ENCODE peak calls at places on chromosomes 13 and 19, in seven cellular contexts. One of them, this sample, is unnamed.

GRCh38 chr13:36549771-36550170 is 117.5 kb downstream of the CCNA1 start:
- DNase-seq in progenitor cell of endocrine pancreas: no peak
- DNase-seq in iPS-NIHi11: no peak
- DNase-seq in IMR-90: no peak
- DNase-seq in non-pigmented ciliary epithelial cell: no peak
- DNase-seq in head of caudate nucleus: no peak
- DNase-seq in hypothalamus: no peak
- DNase-seq in this sample: no peak

GRCh38 chr19:55540619-55541018 is 3.7 kb upstream of the SBK2 start:
- DNase-seq in progenitor cell of endocrine pancreas: no peak
- DNase-seq in iPS-NIHi11: peak; percentile 28
- DNase-seq in IMR-90: no peak
- DNase-seq in non-pigmented ciliary epithelial cell: no peak
- DNase-seq in head of caudate nucleus: no peak
- DNase-seq in hypothalamus: no peak
- DNase-seq in this sample: no peak

GRCh38 chr13:23767806-23768205 is 121.4 kb downstream of the MIPEP start:
- DNase-seq in progenitor cell of endocrine pancreas: no peak
- DNase-seq in iPS-NIHi11: no peak
- DNase-seq in IMR-90: no peak
- DNase-seq in non-pigmented ciliary epithelial cell: no peak
- DNase-seq in head of caudate nucleus: no peak
- DNase-seq in hypothalamus: no peak
- DNase-seq in this sample: no peak

GRCh38 chr19:52993342-52994178 is 20.2 kb upstream of the ERVV-1 start:
- DNase-seq in progenitor cell of endocrine pancreas: peak; percentile 89
- DNase-seq in iPS-NIHi11: peak; percentile 86
- DNase-seq in IMR-90: peak; percentile 66
- DNase-seq in non-pigmented ciliary epithelial cell: peak; percentile 43
- DNase-seq in head of caudate nucleus: peak; percentile 70
- DNase-seq in hypothalamus: no peak
- DNase-seq in this sample: peak; percentile 34

GRCh38 chr19:6740589-6741348 is 1.3 kb downstream of the TRIP10 start:
- DNase-seq in progenitor cell of endocrine pancreas: peak; percentile 44
- DNase-seq in iPS-NIHi11: peak; percentile 78
- DNase-seq in IMR-90: peak; percentile 19
- DNase-seq in non-pigmented ciliary epithelial cell: no peak
- DNase-seq in head of caudate nucleus: no peak
- DNase-seq in hypothalamus: no peak
- DNase-seq in this sample: no peak

GRCh38 chr13:18212873-18213272 is 968.8 kb downstream of the TUBA3C start:
- DNase-seq in progenitor cell of endocrine pancreas: no peak
- DNase-seq in iPS-NIHi11: no peak
- DNase-seq in IMR-90: peak; percentile 1
- DNase-seq in non-pigmented ciliary epithelial cell: no peak
- DNase-seq in head of caudate nucleus: no peak
- DNase-seq in hypothalamus: no peak
- DNase-seq in this sample: no peak

GRCh38 chr19:2616741-2617392 is 85.6 kb downstream of the GNG7 start:
- DNase-seq in progenitor cell of endocrine pancreas: no peak
- DNase-seq in iPS-NIHi11: no peak
- DNase-seq in IMR-90: no peak
- DNase-seq in non-pigmented ciliary epithelial cell: no peak
- DNase-seq in head of caudate nucleus: no peak
- DNase-seq in hypothalamus: no peak
- DNase-seq in this sample: no peak

GRCh38 chr13:32443111-32443510 is 15.2 kb upstream of the N4BP2L1 start:
- DNase-seq in progenitor cell of endocrine pancreas: no peak
- DNase-seq in iPS-NIHi11: no peak
- DNase-seq in IMR-90: peak; percentile 23
- DNase-seq in non-pigmented ciliary epithelial cell: no peak
- DNase-seq in head of caudate nucleus: no peak
- DNase-seq in hypothalamus: no peak
- DNase-seq in this sample: peak; percentile 18

GRCh38 chr19:30070970-30071632 is 129.1 kb downstream of the URI1 start:
- DNase-seq in progenitor cell of endocrine pancreas: no peak
- DNase-seq in iPS-NIHi11: no peak
- DNase-seq in IMR-90: no peak
- DNase-seq in non-pigmented ciliary epithelial cell: no peak
- DNase-seq in head of caudate nucleus: peak; percentile 23
- DNase-seq in hypothalamus: no peak
- DNase-seq in this sample: no peak

GRCh38 chr13:46885018-46885417 is 11.8 kb downstream of the HTR2A start:
- DNase-seq in progenitor cell of endocrine pancreas: no peak
- DNase-seq in iPS-NIHi11: no peak
- DNase-seq in IMR-90: peak; percentile 49
- DNase-seq in non-pigmented ciliary epithelial cell: no peak
- DNase-seq in head of caudate nucleus: no peak
- DNase-seq in hypothalamus: no peak
- DNase-seq in this sample: no peak

GRCh38 chr19:50640368-50640767 is 687 bp upstream of the SYT3 start:
- DNase-seq in progenitor cell of endocrine pancreas: no peak
- DNase-seq in iPS-NIHi11: no peak
- DNase-seq in IMR-90: no peak
- DNase-seq in non-pigmented ciliary epithelial cell: no peak
- DNase-seq in head of caudate nucleus: no peak
- DNase-seq in hypothalamus: no peak
- DNase-seq in this sample: no peak

GRCh38 chr19:37098570-37098969 is 20.3 kb downstream of the ZNF420 start:
- DNase-seq in progenitor cell of endocrine pancreas: no peak
- DNase-seq in iPS-NIHi11: no peak
- DNase-seq in IMR-90: no peak
- DNase-seq in non-pigmented ciliary epithelial cell: no peak
- DNase-seq in head of caudate nucleus: no peak
- DNase-seq in hypothalamus: no peak
- DNase-seq in this sample: no peak

GRCh38 chr13:44903596-44903995 is 85.7 kb downstream of the NUFIP1 start:
- DNase-seq in progenitor cell of endocrine pancreas: no peak
- DNase-seq in iPS-NIHi11: no peak
- DNase-seq in IMR-90: peak; percentile 84
- DNase-seq in non-pigmented ciliary epithelial cell: peak; percentile 61
- DNase-seq in head of caudate nucleus: peak; percentile 56
- DNase-seq in hypothalamus: peak; percentile 29
- DNase-seq in this sample: peak; percentile 40

GRCh38 chr19:12834976-12835757 is 788 bp upstream of the RTBDN start:
- DNase-seq in progenitor cell of endocrine pancreas: no peak
- DNase-seq in iPS-NIHi11: peak; percentile 58
- DNase-seq in IMR-90: no peak
- DNase-seq in non-pigmented ciliary epithelial cell: no peak
- DNase-seq in head of caudate nucleus: peak; percentile 19
- DNase-seq in hypothalamus: no peak
- DNase-seq in this sample: no peak

This sample was measured in hippocampal formation.